ENCODE peak calls at places on chromosomes 4 and X, in six cellular contexts. C, P, R, B, K and S are unnamed samples.

GRCh38 chr4:177728361-177729152 is 286.3 kb upstream of the AGA start:
- DNase-seq in C (no peak), P (no peak), R (no peak), B (peak; percentile 2), K (no peak), S (no peak)

GRCh38 chr4:4247711-4248035 is 350 bp downstream of the TMEM128 start:
- DNase-seq in C (no peak), P (no peak), R (no peak), B (no peak), K (no peak), S (no peak)

GRCh38 chr4:157075811-157076577 is at the start of gene GLRB:
- DNase-seq in C (no peak), P (no peak), R (no peak), B (peak; percentile 54), K (no peak), S (no peak)

GRCh38 chr4:84938316-84938715 is 28.2 kb downstream of the WDFY3 start:
- DNase-seq in C (no peak), P (peak; percentile 33), R (no peak), B (no peak), K (no peak), S (no peak)

GRCh38 chr4:84238247-84239090 is 260.6 kb downstream of the NKX6-1 start:
- DNase-seq in C (no peak), P (no peak), R (no peak), B (no peak), K (no peak), S (no peak)

GRCh38 chr4:92988301-92988700 is 684.5 kb downstream of the GRID2 start:
- DNase-seq in C (no peak), P (no peak), R (no peak), B (no peak), K (no peak), S (no peak)

GRCh38 chr4:41236046-41236445 is 20.7 kb upstream of the UCHL1 start:
- DNase-seq in C (no peak), P (no peak), R (no peak), B (no peak), K (no peak), S (no peak)

GRCh38 chr4:171157462-171158082 is 655.6 kb upstream of the GALNTL6 start:
- DNase-seq in C (no peak), P (no peak), R (peak; percentile 40), B (peak; percentile 27), K (no peak), S (no peak)

GRCh38 chr4:144699565-144699964 is 53.6 kb downstream of the HHIP start:
- DNase-seq in C (no peak), P (no peak), R (no peak), B (no peak), K (no peak), S (no peak)

GRCh38 chr4:159242427-159242826 is 139.5 kb downstream of the RAPGEF2 start:
- DNase-seq in C (no peak), P (no peak), R (no peak), B (no peak), K (no peak), S (no peak)

DNA sequence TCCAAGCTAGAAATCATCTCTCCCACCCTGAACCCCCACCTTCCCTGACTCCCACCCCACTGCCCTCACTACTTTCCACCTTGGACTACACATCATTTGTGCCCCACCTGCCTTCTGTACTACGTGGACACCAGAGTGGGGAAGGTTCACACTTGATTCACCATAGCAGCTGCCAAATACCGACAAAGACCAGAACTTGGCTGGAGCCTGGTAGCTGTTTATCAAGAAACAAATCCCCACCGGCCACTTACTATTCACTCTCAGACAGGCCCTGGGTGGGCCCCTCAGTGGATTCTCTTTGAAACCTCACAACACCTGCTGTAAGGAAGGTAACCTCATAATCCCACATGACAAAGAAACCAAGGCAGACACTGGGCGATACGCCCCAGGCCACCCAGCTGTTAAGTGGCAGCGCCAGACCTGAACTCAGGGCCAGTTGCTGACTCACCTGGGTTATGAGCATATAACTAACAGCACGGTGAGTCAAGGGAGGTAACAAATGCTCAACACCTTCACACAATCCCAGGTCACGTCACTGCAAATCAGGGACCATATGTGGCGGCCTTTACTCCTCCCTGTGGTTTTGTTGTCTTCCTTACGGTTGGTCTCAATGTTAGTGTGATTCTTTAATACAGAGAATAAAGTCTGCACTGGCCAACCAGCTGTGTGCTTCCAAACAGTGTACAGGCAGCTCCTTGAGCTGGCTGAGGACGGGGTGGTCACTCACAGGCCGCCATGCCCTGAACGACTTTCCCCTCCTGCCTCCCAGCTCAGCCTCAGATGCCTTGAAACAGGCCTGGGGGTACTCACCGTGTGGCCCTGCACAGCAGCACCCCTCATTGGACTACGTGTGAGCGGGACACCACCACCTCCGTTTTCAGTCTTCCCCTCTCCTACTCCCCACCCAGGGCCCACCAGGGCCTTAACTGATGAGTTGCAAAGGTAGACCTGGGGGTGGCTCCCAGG is 7.5 kb downstream of the WDR1 start:
- DNase-seq in C (no peak), P (no peak), R (no peak), B (no peak), K (no peak), S (no peak)
- TF ChIP-seq POLR2AphosphoS5 in C (no peak), P (no peak), R (no peak), B (no peak), K (no peak), S (no peak)

GRCh38 chrX:154526901-154527675 is 11.1 kb upstream of the FAM3A start:
- DNase-seq in C (peak; percentile 76), P (peak; percentile 72), R (peak; percentile 79), B (peak; percentile 81), K (peak; percentile 72), S (peak; percentile 83)
- TF ChIP-seq POLR2AphosphoS5 in C (peak; percentile 46), P (peak; percentile 50), R (no peak), B (no peak), K (peak; percentile 55), S (no peak)

GRCh38 chr4:2689114-2689513 is 67.0 kb downstream of the TNIP2 start:
- DNase-seq in C (no peak), P (no peak), R (no peak), B (no peak), K (no peak), S (no peak)

GRCh38 chr4:2688697-2689096 is 67.4 kb downstream of the TNIP2 start:
- DNase-seq in C (no peak), P (no peak), R (no peak), B (no peak), K (no peak), S (no peak)

GRCh38 chr4:2688281-2688680 is 67.9 kb downstream of the TNIP2 start:
- DNase-seq in C (no peak), P (no peak), R (no peak), B (no peak), K (no peak), S (no peak)

GRCh38 chr4:2691313-2691712 is 64.8 kb downstream of the TNIP2 start:
- DNase-seq in C (no peak), P (no peak), R (no peak), B (no peak), K (no peak), S (no peak)

GRCh38 chr4:2689825-2690700 is 66.1 kb downstream of the TNIP2 start:
- DNase-seq in C (no peak), P (no peak), R (no peak), B (no peak), K (no peak), S (no peak)
- TF ChIP-seq POLR2AphosphoS5 in C (no peak), P (no peak), R (no peak), B (no peak), K (no peak), S (no peak)

DNA sequence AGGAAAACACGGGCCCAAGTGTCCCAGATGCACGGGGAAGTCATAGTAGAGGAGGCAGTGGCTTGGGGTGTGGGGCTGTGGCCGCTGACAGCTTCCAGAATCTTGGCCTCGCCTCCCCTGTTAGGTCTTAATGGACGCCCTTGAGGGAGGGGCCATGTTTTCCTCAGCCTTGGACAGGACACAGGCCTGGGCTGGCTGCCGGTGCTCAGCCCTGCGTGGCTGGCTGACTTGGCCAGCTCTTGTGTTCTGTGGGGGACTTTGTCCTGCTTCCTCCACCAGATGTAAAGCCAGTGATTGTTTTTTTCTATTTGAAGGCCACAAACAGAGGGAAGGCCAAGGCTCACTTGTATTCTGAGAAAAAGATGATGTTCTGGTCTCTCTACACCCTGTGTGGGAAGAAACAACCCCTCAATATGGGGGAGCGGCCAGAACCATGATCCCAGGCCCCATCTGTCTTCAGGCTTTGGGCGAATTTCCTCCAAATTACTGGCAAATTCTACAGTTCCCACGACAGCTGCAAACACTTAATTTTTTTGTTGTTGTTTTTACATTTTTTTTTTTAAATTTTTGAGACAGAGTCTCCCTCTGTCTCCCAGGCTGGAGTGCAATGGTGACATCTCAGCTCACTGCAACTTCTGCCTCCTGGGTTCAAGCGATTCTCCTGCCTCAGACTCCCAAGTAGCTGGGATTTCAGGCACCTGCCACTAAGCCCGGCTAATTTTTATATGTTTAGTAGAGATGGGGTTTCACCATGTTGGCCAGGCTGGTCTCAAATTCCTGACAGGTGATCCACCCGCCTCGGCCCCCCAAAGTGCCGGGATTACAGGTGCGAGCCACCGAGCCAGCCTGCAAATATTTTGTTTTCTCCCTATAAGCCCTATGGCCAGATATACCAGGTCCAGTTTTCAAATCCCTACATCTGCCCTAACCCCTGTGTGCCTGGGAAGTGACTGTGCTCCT is 71.4 kb downstream of the HTRA3 start:
- DNase-seq in C (peak; percentile 25), P (peak; percentile 49), R (no peak), B (no peak), K (no peak), S (no peak)
- TF ChIP-seq POLR2AphosphoS5 in C (no peak), P (no peak), R (no peak), B (no peak), K (peak; percentile 6), S (no peak)

DNA sequence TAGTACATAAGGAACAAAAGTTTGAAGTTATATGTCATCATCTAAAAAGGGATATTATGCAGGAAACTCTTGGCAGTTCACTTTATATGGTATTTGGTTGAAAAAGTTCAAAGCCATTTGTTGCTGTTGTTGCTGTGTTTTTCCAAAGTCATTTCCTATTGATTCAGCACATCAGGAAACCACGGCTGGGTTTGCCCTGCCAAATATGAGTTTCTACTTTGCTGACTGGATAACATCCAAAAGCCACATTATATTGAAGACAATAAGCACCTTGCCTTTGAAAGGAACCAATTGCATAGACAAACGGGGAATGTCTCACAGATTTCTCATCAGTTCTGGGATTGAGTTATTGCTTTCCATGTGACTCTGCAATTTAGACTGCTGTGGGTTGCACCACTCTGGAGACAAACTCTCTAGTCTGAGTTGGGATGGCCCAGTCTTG is 206.1 kb downstream of the SLC39A8 start:
- DNase-seq in C (no peak), P (peak; percentile 19), R (no peak), B (no peak), K (no peak), S (no peak)
- TF ChIP-seq POLR2AphosphoS5 in C (no peak), P (no peak), R (no peak), B (no peak), K (peak; percentile 20), S (no peak)

DNA sequence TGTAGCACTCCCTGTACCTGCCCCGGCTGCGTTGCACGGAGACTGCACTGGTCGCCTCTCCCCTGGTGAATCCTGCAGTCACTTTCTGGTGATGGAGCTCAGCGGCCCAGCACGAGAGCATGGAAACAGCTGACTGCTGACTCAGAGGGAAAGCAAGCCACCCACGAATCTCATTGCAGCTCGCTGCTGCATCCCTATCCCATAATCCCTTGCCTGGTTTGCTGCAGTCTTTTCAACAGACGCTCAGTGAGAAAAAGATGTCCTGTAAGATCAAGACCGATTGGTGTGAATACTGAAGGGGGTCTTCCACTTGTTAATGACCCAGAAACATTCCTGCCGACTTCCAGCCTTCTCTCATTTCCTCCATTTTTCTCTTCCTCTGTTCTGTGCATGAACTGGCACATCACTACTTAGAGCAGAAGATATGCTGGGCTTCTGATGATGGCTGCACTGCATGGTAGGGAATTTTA is 52.9 kb downstream of the TRIM2 start:
- DNase-seq in C (no peak), P (no peak), R (no peak), B (peak; percentile 74), K (no peak), S (no peak)
- TF ChIP-seq POLR2AphosphoS5 in C (no peak), P (no peak), R (no peak), B (peak; percentile 12), K (no peak), S (no peak)